ENCODE peak calls at places on chromosomes 13 and 19, in ten cellular contexts. I, U, B, C, X, A, O, F, P and M are unnamed samples.

GRCh38 chr13:110392510-110393233 is 85.6 kb downstream of the COL4A2 start:
- DNase-seq in B (no peak), C (peak), A (no peak), X (no peak), I (no peak), P (peak), U (no peak), F (no peak), O (peak), M (no peak)

GRCh38 chr19:19460258-19460731 is 54.8 kb downstream of the GATAD2A start:
- DNase-seq in A (no peak), I (no peak), O (no peak), F (no peak), B (no peak), P (no peak), X (no peak), U (no peak), C (peak), M (no peak)

GRCh38 chr13:112071011-112071901 is 4.3 kb downstream of the SOX1 start:
- DNase-seq in U (no peak), F (no peak), O (no peak), P (no peak), C (no peak), I (no peak), A (no peak), B (no peak), X (no peak), M (no peak)

GRCh38 chr19:8174706-8175105 is 25.3 kb upstream of the FBN3 start:
- DNase-seq in B (no peak), X (no peak), U (no peak), C (no peak), P (no peak), F (no peak), I (no peak), O (no peak), A (peak), M (no peak)

GRCh38 chr13:56510836-56511235 is 629.9 kb upstream of the PRR20A start:
- DNase-seq in O (no peak), U (no peak), F (no peak), B (no peak), C (no peak), A (no peak), X (no peak), P (no peak), I (no peak), M (no peak)

GRCh38 chr19:55076321-55076720 is 652 bp downstream of the EPS8L1 start:
- DNase-seq in B (no peak), P (no peak), I (no peak), A (no peak), F (no peak), O (no peak), C (no peak), X (no peak), U (no peak), M (no peak)

GRCh38 chr19:18292460-18292809 is 11.0 kb upstream of the JUND start:
- DNase-seq in P (no peak), B (no peak), A (no peak), U (no peak), C (peak), X (no peak), I (no peak), F (no peak), O (no peak), M (no peak)

GRCh38 chr13:95931300-95932025 is 121.7 kb downstream of the UGGT2 start:
- DNase-seq in X (no peak), O (no peak), I (no peak), C (no peak), B (no peak), U (no peak), A (no peak), P (no peak), F (no peak), M (no peak)

GRCh38 chr13:29081036-29081435 is 260.9 kb downstream of the MTUS2 start:
- DNase-seq in C (no peak), U (no peak), A (no peak), X (no peak), I (no peak), O (no peak), P (peak), F (no peak), B (no peak), M (peak)

GRCh38 chr13:84925443-84925842 is 873.8 kb downstream of the SLITRK6 start:
- DNase-seq in I (no peak), C (no peak), X (no peak), A (peak), F (no peak), B (no peak), O (no peak), U (no peak), P (no peak), M (no peak)

GRCh38 chr19:1253514-1254080 is 5.2 kb downstream of the MIDN start:
- DNase-seq in U (no peak), X (peak), F (no peak), B (no peak), A (peak), C (no peak), O (no peak), P (peak), I (no peak), M (no peak)

GRCh38 chr13:25372275-25373081 is 704 bp downstream of the ATP8A2 start:
- DNase-seq in A (no peak), B (no peak), P (no peak), C (no peak), U (no peak), F (no peak), X (no peak), I (no peak), O (no peak), M (no peak)
- H3K4me3 ChIP-seq in A (no peak), B (peak), P (no peak), C (peak), U (peak), F (peak), X (peak), I (peak), O (peak), M (no peak)

DNA sequence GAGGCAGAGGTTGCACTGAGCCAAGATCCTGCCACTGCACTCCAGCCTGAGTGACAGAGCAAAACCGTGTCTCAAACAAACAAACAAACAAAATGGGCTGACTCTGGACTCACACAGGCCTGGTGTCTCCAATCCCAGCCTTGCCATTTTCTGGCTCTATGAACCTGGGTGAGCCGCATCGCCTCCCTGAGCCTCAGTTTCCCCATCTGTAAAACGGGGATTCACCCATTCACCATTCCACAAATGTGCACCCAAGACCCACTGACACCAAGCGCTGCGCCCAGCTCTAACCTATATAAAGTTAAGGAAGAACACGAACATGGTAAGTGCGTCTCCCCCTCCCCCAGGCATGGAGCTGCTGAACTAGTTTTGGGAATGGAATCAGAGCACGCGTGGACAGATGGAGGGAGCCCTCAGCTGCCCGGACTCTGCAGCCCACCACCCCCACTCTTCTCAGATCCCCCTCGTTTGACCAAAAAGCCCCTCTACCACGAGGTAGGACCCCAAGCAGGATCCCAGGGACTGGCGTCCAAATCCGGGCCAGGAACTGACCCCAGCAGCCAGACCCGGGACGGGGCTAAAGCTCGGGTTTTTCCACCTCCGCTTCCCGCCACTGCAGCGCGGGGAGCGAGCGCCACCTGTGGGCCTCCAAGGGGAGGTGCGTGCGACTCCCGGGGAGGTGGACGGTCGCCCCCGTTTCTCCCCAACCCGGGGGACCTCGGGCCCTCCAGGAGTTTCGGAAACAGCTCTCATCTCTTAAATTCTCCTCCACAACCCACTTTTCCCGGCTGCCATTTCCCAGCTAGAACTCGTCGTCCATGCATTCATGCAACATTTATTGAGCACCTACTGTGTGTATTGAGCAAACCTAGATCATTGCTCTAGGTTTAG is 33.0 kb upstream of the ADGRE5 start:
- DNase-seq in I (peak), C (peak), X (peak), O (peak), U (peak), B (peak), A (peak), P (peak), F (peak), M (no peak)
- H3K4me3 ChIP-seq in I (peak), C (peak), X (peak), O (peak), U (peak), B (peak), A (peak), P (peak), F (peak), M (no peak)

GRCh38 chr19:5934779-5935472 is 20.9 kb downstream of the CAPS start:
- DNase-seq in X (no peak), O (peak), A (no peak), B (peak), I (no peak), P (peak), C (peak), U (no peak), F (no peak), M (no peak)
- H3K4me3 ChIP-seq in X (no peak), O (no peak), A (no peak), B (no peak), I (no peak), P (no peak), C (no peak), U (no peak), F (no peak), M (no peak)

GRCh38 chr19:45878043-45878794 is 7.7 kb downstream of the IRF2BP1 start:
- DNase-seq in I (no peak), O (no peak), C (no peak), A (peak), U (no peak), X (no peak), P (no peak), F (no peak), B (no peak), M (no peak)

GRCh38 chr19:45874620-45874966 is 10.5 kb downstream of the FOXA3 start:
- DNase-seq in F (no peak), A (no peak), X (no peak), I (no peak), O (no peak), P (no peak), U (no peak), C (no peak), B (no peak), M (no peak)

GRCh38 chr19:45876411-45877197 is 9.3 kb downstream of the IRF2BP1 start:
- DNase-seq in C (peak), X (no peak), B (peak), F (peak), O (no peak), I (no peak), P (peak), U (no peak), A (no peak), M (no peak)

GRCh38 chr19:45873219-45873772 is 9.2 kb downstream of the FOXA3 start:
- DNase-seq in F (no peak), B (no peak), P (no peak), O (no peak), X (no peak), A (no peak), U (no peak), C (no peak), I (no peak), M (no peak)

DNA sequence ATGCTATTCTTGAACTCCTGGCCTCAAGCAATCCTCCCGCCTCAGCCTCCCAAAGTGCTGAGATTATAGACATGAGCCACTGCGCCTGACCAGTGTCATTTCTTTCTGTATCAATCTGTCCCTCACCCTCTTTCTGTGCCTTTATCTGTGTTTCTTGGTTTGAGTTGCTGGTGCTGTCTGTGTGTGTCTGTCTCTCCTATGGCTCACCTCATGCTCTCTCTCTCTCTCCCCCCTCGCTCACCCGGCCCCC is 9.9 kb downstream of the IRF2BP1 start:
- DNase-seq in P (no peak), I (no peak), C (no peak), F (no peak), U (no peak), B (no peak), O (no peak), A (no peak), X (no peak), M (no peak)
- H3K4me3 ChIP-seq in P (no peak), I (no peak), C (no peak), F (no peak), U (peak), B (no peak), O (no peak), A (no peak), X (no peak), M (no peak)

GRCh38 chr19:44706506-44707236 is 7.7 kb downstream of the CEACAM16 start:
- DNase-seq in F (no peak), B (no peak), A (no peak), O (no peak), U (no peak), I (no peak), C (no peak), X (no peak), P (no peak), M (no peak)
- H3K4me3 ChIP-seq in F (no peak), B (no peak), A (no peak), O (no peak), U (no peak), I (no peak), C (no peak), X (no peak), P (no peak), M (no peak)

DNA sequence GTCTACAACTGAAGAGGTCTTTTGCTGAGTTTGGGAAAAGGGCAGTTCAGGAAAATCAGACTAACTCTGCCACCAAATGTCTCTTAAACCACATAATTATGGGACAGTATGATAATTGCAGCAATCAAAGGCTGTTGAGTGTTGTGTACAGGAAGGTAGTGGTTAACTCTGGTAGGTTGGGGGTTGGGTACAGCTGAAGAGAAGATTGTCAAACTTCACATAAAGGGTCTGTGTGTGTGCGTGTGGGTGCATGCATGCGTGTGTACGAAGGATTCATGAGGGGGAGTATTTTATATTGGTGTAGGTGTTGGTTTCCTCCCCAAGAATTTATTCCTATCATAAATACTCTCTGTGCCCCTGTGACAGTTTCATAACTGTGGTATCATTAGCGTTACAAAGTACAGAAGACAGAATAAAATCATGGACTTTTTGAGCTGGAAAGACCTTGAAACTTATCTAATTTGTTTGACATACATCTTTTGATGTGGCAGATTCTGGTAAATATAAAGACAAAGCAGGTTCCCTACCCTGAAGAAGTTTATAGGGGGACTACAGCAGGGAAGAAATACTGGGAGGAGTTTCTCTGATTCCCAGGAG is 94.1 kb downstream of the PCCA start:
- DNase-seq in O (no peak), P (no peak), I (no peak), B (no peak), C (no peak), X (no peak), A (no peak), U (no peak), F (no peak), M (no peak)
- H3K4me3 ChIP-seq in O (no peak), P (no peak), I (no peak), B (no peak), C (no peak), X (no peak), A (no peak), U (no peak), F (no peak), M (no peak)

GRCh38 chr13:51765142-51765515 is 38.8 kb downstream of the DHRS12 start:
- DNase-seq in X (no peak), I (no peak), F (no peak), O (peak), C (no peak), A (no peak), P (peak), B (no peak), U (no peak), M (no peak)
- H3K4me3 ChIP-seq in X (no peak), I (no peak), F (no peak), O (no peak), C (no peak), A (no peak), P (no peak), B (no peak), U (no peak), M (no peak)

DNA sequence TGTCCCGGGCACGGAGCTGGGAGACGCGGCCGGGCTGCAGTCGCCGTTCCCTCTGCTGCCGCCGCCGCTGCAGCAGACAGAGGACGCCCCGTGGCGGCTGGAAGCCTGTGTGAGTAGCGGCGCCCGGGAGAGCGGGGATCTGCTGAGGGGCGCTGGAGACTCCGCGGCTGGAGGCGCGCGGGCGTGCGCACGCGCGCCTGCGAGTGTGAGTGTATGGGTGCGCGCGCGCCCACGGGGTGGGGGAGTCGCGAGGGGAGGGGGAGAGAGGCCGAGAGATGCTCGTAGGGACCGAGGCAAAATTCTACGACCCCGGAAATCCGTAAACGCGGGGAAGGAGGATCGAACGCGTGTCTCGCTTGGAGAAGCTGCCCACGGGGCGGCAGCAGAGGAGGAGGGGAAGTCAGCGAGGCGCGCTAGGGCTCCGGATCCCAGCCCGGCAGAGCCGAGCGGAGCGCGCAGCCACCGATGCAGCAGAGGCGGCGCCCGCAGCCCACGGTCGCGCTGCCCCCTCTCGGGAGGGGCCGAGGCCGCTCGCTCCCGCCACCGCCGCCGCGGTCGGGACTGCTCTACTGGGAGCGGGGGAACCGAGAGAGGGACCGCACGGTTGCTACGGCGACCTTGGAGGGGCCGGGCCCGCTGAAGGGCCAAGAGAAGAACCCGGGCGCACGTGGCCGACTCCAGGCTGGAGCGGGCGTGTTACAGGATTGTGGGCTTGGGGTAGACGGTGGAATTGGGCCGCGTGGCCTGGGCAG is at the start of gene ENOX1:
- DNase-seq in F (peak), I (peak), U (no peak), C (peak), X (peak), O (peak), P (peak), A (peak), B (peak), M (no peak)
- H3K4me3 ChIP-seq in F (peak), I (peak), U (peak), C (peak), X (peak), O (peak), P (peak), A (peak), B (peak), M (peak)

DNA sequence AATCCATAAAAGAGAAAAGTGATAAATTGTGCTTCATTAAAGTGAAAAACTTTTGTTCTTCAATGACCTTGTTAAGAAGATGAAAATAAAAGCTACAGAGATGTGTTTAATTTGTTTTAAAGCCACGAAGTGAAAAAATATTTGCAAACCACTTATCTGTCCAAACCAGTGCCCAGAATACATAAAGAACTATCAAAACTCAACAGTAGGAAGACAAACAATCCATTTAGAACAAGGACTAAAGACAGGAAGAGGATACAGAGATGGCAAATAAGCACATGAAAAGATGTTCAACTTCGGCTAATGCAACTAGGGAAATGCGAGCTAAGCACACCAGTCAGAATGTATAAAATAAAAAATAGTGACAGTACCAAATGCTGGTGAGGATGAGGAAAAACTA is 15.0 kb downstream of the GJB6 start:
- DNase-seq in O (no peak), X (no peak), I (no peak), B (no peak), F (no peak), C (no peak), A (no peak), P (no peak), U (no peak), M (no peak)
- H3K4me3 ChIP-seq in O (no peak), X (no peak), I (no peak), B (no peak), F (no peak), C (no peak), A (no peak), P (no peak), U (no peak), M (no peak)